ENCODE peak calls at places on chromosomes 3 and 15, in five cellular contexts. J is neural progenitor cell, P is fibroblast of mammary gland, E is psoas muscle, X is posterior cingulate gyrus. T is an unnamed sample.

GRCh38 chr15:79475312-79475711 is 43.2 kb downstream of the MINAR1 start:
- DNase-seq in J (no peak), P (peak; percentile 74), E (no peak), X (no peak), T (peak; percentile 56)

GRCh38 chr3:20375302-20375701 is 189.3 kb upstream of the SGO1 start:
- DNase-seq in J (no peak), P (no peak), E (no peak), X (no peak), T (no peak)

GRCh38 chr3:197426161-197426566 is 127.8 kb upstream of the DLG1 start:
- DNase-seq in J (no peak), P (peak; percentile 22), E (no peak), X (no peak), T (no peak)

GRCh38 chr3:72663429-72663828 is 184.8 kb downstream of the SHQ1 start:
- DNase-seq in J (no peak), P (no peak), E (no peak), X (peak; percentile 27), T (no peak)

GRCh38 chr3:134353831-134354611 is 20.2 kb downstream of the AMOTL2 start:
- DNase-seq in J (no peak), P (no peak), E (peak; percentile 46), X (no peak), T (no peak)

GRCh38 chr3:13405614-13406013 is 14.5 kb downstream of the NUP210 start:
- DNase-seq in J (no peak), P (no peak), E (no peak), X (no peak), T (no peak)

GRCh38 chr15:62060896-62061280 is 641 bp upstream of the VPS13C start:
- DNase-seq in J (no peak), P (no peak), E (no peak), X (no peak), T (no peak)

GRCh38 chr3:150759319-150759718 is 3.6 kb downstream of the SIAH2 start:
- DNase-seq in J (no peak), P (peak; percentile 65), E (no peak), X (no peak), T (no peak)

GRCh38 chr3:11514191-11514770 is 129.4 kb downstream of the VGLL4 start:
- DNase-seq in J (no peak), P (peak; percentile 91), E (no peak), X (no peak), T (peak; percentile 92)

GRCh38 chr15:65335278-65336055 is 31.0 kb downstream of the RNU5B-1 start:
- DNase-seq in J (no peak), P (no peak), E (peak; percentile 28), X (no peak), T (no peak)